ENCODE peak calls at places on chromosomes 3 and 15, in five cellular contexts. X is right lobe of liver; N is RPMI7951; J is activated naive CD8-positive, alpha-beta T cell treated with anti-CD3 and anti-CD28 coated beads, Interleukin-2, amount 10 ng/mL, durations not matched to agents 7 days and 5 days; T is NCI-H345. E is an unnamed sample.

GRCh38 chr15:31402511-31403056 is 75.9 kb downstream of the KLF13 start:
- DNase-seq in J (no peak), X (no peak), N (no peak), T (peak), E (no peak)

GRCh38 chr3:64806668-64807067 is 118.9 kb upstream of the ADAMTS9 start:
- DNase-seq in J (no peak), N (no peak), T (no peak), X (no peak), E (no peak)

GRCh38 chr15:60350121-60350520 is 47.7 kb downstream of the ANXA2 start:
- DNase-seq in J (no peak), X (no peak), N (no peak), T (peak), E (no peak)

GRCh38 chr3:74348421-74348820 is 266.0 kb downstream of the CNTN3 start:
- DNase-seq in X (no peak), J (no peak), N (no peak), T (no peak), E (no peak)

GRCh38 chr3:25169146-25169545 is 258.9 kb upstream of the RARB start:
- DNase-seq in T (no peak), X (no peak), N (peak), J (no peak), E (no peak)

GRCh38 chr3:12894629-12895028 is 53.3 kb upstream of the RPL32 start:
- DNase-seq in N (no peak), X (no peak), T (no peak), J (no peak), E (no peak)

GRCh38 chr3:148269816-148270215 is 427.9 kb upstream of the AGTR1 start:
- DNase-seq in J (no peak), T (no peak), X (no peak), N (peak), E (no peak)

GRCh38 chr3:10419637-10420232 is 85.7 kb downstream of the ATP2B2 start:
- DNase-seq in T (no peak), J (no peak), N (peak), X (no peak), E (peak)

GRCh38 chr15:42147431-42147735 is 9.1 kb downstream of the PLA2G4F start:
- DNase-seq in X (peak), J (peak), N (no peak), T (no peak), E (no peak)

GRCh38 chr3:6799264-6799915 is 61.5 kb upstream of the GRM7 start:
- DNase-seq in J (no peak), T (peak), N (no peak), X (peak), E (peak)

GRCh38 chr3:26621891-26622633 is 510 bp upstream of the LRRC3B start:
- DNase-seq in J (no peak), N (no peak), T (no peak), X (no peak), E (no peak)

GRCh38 chr3:53113293-53114010 is 16.8 kb downstream of the RFT1 start:
- DNase-seq in N (no peak), T (no peak), X (peak), J (no peak), E (no peak)

GRCh38 chr3:120094776-120095225 is 554 bp upstream of the GSK3B start:
- DNase-seq in T (peak), N (peak), J (peak), X (peak), E (peak)

GRCh38 chr3:72152551-72153476 is 367.9 kb upstream of the PROK2 start:
- DNase-seq in N (peak), X (peak), T (peak), J (no peak), E (no peak)

GRCh38 chr15:57570994-57571393 is 20.7 kb upstream of the MYZAP start:
- DNase-seq in X (no peak), T (no peak), J (no peak), N (peak), E (no peak)

GRCh38 chr3:155972885-155973584 is 102.6 kb downstream of the GMPS start:
- DNase-seq in N (no peak), T (no peak), X (no peak), J (no peak), E (no peak)

GRCh38 chr3:153752405-153753027 is 368.7 kb upstream of the ARHGEF26 start:
- DNase-seq in J (no peak), T (no peak), X (peak), N (no peak), E (peak)